ENCODE peak calls at places on chromosomes 4 and X, in eight cellular contexts. K is stomach, O is suprapubic skin, T is sigmoid colon, C is HepG2, Y is H1, V is SK-N-SH, I is transverse colon. S is an unnamed sample. For H3K36me3, the result is how much of the 10 kb centered on the place peaks cover.

GRCh38 chr4:71878388-71878787 is 94.5 kb upstream of the GC start:
- DNase-seq in K (no peak), O (no peak), T (no peak), C (no peak), Y (no peak), V (no peak), I (no peak), S (no peak)

GRCh38 chr4:29948451-29948850 is 771.7 kb upstream of the PCDH7 start:
- DNase-seq in K (no peak), O (no peak), T (no peak), C (no peak), Y (no peak), V (no peak), I (no peak), S (no peak)

GRCh38 chr4:40630335-40631021 is 814 bp upstream of the RBM47 start:
- DNase-seq in K (peak), O (peak), T (peak), C (no peak), Y (peak), V (peak), I (peak), S (peak)

GRCh38 chrX:57573754-57574153 is 18.1 kb upstream of the ZXDB start:
- DNase-seq in K (no peak), O (no peak), T (no peak), C (no peak), Y (no peak), V (no peak), I (no peak), S (no peak)

GRCh38 chr4:175419120-175419774 is 392.8 kb downstream of the GPM6A start:
- DNase-seq in K (no peak), O (no peak), T (no peak), C (peak), Y (no peak), V (no peak), I (no peak), S (no peak)

GRCh38 chr4:155787113-155787710 is 28.4 kb downstream of the GUCY1B1 start:
- DNase-seq in K (no peak), O (no peak), T (no peak), C (peak), Y (no peak), V (peak), I (no peak), S (no peak)

GRCh38 chr4:45931151-45931550 is 192.7 kb downstream of the GABRG1 start:
- DNase-seq in K (no peak), O (no peak), T (no peak), C (no peak), Y (no peak), V (no peak), I (no peak), S (no peak)

GRCh38 chr4:48269861-48270515 is 350 bp upstream of the TEC start:
- DNase-seq in K (peak), O (peak), T (peak), C (peak), Y (peak), V (peak), I (peak), S (peak)

GRCh38 chr4:156568479-156568878 is 403.1 kb downstream of the PDGFC start:
- DNase-seq in K (no peak), O (no peak), T (no peak), C (no peak), Y (no peak), V (no peak), I (no peak), S (no peak)

GRCh38 chrX:139332441-139332840 is 198.1 kb upstream of the F9 start:
- DNase-seq in K (no peak), O (no peak), T (no peak), C (no peak), Y (no peak), V (no peak), I (no peak), S (no peak)

GRCh38 chrX:15854080-15854655 is 445 bp downstream of the AP1S2 start:
- DNase-seq in K (peak), O (peak), T (peak), C (peak), Y (no peak), V (peak), I (peak), S (peak)

GRCh38 chr4:112379306-112379705 is 82.1 kb downstream of the ALPK1 start:
- DNase-seq in K (no peak), O (no peak), T (no peak), C (no peak), Y (peak), V (no peak), I (no peak), S (no peak)
- H3K36me3 ChIP-seq in K (under half), O (half or more), T (under half), C (under half), Y (under half), V (under half), I (under half), S (under half)

GRCh38 chr4:33650036-33650435 is 2594.3 kb downstream of the ARAP2 start:
- DNase-seq in K (no peak), O (no peak), T (no peak), C (no peak), Y (no peak), V (no peak), I (no peak), S (no peak)

DNA sequence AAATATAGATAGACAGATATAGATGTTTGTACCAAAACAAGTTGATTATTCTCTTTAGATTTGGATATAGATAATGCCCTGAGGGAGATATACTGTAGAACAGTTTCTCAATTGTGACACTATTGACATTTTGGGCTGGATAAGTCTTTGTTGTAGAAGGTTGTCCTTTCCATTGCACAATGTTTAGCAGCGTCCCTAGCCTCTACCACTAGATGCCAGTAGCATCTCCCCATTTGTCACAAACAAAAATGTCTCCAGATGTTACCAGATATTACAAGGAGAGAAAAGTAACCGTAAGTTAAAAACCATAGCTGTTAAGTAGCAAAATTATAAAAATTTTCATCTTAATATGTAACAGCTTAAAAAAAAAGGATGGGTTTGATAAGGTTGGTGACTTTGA is 2595.3 kb downstream of the ARAP2 start:
- DNase-seq in K (no peak), O (no peak), T (no peak), C (no peak), Y (no peak), V (no peak), I (no peak), S (no peak)
- TF ChIP-seq EP300 in K (no peak), O (no peak), T (no peak), C (no peak), Y (no peak), V (no peak), I (no peak), S (no peak)

GRCh38 chr4:127623755-127624087 is 9.0 kb upstream of the INTU start:
- DNase-seq in K (no peak), O (no peak), T (no peak), C (no peak), Y (no peak), V (no peak), I (no peak), S (peak)
- H3K27ac ChIP-seq in K (no peak), O (no peak), T (peak), C (no peak), Y (no peak), V (no peak), I (peak), S (no peak)

GRCh38 chr4:2251795-2252529 is 9.9 kb downstream of the MXD4 start:
- DNase-seq in K (peak), O (peak), T (peak), C (no peak), Y (no peak), V (peak), I (peak), S (no peak)
- H3K36me3 ChIP-seq in K (half or more), O (half or more), T (half or more), C (under half), Y (under half), V (half or more), I (under half), S (under half)

DNA sequence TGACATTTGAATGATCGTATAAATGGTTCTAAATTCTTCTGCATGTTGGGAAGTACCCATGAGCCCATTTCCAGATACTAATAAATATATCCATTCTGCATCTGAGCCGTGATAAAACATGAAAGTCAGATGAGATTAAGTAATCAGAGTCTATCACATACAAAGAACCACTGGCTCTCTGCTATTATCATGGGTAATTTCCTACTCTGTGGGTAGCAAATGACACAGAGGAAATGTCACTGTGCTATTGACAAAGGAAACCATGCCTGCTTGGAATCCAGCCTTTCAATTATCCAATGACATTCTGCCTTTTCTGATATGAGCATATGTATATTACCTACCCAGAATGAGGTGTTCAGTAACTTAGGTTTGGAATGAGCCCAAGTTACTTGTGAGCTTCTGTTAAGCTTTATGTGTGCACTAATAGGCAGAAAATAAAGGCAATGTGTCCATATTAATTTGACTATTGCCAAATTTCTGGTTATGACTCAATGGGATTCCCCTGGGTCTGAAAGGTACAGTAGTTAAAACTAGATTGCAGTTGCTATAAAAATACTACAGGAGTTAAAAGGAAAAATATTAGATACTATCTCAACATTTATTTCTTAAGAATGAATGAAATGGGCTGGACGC is 238.7 kb upstream of the KCNIP4 start:
- DNase-seq in K (no peak), O (no peak), T (no peak), C (no peak), Y (no peak), V (no peak), I (no peak), S (no peak)
- TF ChIP-seq EP300 in K (no peak), O (no peak), T (no peak), C (no peak), Y (no peak), V (no peak), I (no peak), S (no peak)

GRCh38 chrX:10014462-10015373 is 47.6 kb downstream of the CLDN34 start:
- DNase-seq in K (peak), O (peak), T (peak), C (peak), Y (peak), V (peak), I (peak), S (peak)

GRCh38 chrX:10016516-10017132 is 49.5 kb downstream of the CLDN34 start:
- DNase-seq in K (no peak), O (no peak), T (peak), C (no peak), Y (no peak), V (no peak), I (no peak), S (no peak)

GRCh38 chrX:10017866-10018265 is 50.7 kb downstream of the CLDN34 start:
- DNase-seq in K (no peak), O (no peak), T (peak), C (peak), Y (no peak), V (no peak), I (no peak), S (no peak)

GRCh38 chrX:10012776-10013175 is 45.6 kb downstream of the CLDN34 start:
- DNase-seq in K (no peak), O (no peak), T (peak), C (no peak), Y (no peak), V (no peak), I (no peak), S (no peak)

DNA sequence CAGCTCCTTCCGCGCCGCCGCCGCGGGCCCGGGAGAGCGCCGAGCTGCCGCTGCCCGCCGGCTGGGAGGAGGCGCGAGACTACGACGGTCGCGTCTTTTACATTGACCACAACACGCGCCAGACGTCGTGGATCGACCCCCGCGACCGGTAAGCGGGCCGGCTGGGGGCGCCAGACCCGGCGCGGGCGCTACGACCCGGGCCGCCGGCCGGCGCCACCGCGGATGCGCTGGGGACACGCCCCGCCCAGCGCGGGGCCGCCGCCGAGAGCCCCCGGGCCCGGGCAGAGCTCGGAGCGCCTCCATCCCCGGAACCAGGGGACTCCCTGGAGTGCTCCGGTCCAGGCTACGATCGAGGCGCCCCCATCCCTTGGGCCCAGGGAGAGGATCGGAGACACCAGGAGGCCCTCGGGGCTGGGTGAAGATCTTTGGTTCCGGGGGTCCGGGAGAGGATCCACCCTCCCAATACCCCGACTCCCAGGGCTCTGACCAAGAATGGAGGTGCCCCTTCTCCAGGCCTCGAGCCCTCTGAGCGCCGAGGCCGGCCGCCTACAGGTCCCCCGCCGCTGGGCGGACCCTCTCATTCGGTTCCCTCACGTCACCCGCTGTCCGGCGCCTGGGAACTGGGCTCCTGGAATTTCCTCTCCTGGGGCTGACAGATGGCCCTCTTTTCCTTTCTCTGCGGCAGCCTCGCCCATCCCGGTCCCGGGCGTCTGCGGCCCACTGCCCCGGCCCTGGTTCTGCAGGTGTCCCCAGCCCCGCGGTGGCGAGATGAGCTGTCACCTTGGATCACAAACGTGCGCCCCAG is 48.8 kb downstream of the CLDN34 start:
- DNase-seq in K (no peak), O (peak), T (peak), C (no peak), Y (no peak), V (peak), I (no peak), S (peak)
- H3K27ac ChIP-seq in K (peak), O (peak), T (peak), C (peak), Y (no peak), V (peak), I (peak), S (peak)

DNA sequence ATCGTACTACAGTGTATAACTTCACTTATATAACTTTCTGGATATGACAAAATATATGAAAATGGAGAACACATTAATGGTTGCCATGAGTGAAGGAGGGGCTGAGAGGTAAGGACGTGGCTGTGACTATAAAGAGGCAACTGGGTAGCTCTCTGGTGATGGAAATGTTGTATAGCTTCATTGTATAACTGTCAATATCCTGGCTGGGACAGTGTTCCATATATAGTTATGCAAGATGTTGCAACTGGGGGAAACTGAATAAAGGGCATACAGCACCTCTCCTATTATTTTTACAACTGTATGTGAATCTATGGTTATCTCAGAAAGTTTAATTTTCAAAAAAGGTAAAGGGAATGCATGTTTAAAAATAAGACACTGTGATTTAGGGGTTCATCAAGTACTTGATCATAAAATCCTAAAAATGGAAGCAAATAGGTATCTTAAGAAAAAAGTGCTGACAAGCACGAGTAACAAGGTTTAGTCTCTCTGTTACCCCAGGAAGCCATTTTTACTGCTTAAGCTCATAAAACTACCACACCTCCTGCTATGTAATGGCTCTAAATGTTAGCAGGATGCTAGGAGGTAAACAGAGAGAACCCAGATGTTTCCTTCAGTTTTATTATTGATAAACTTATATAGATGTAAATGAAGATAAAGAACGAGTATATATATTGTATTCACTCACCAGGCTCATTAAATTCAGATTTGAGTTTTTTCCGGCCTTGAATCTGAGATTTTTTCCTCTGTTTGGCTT is 34.0 kb downstream of the NAF1 start:
- DNase-seq in K (no peak), O (no peak), T (no peak), C (no peak), Y (no peak), V (no peak), I (no peak), S (no peak)
- H3K36me3 ChIP-seq in K (under half), O (under half), T (under half), C (under half), Y (under half), V (under half), I (under half), S (under half)

GRCh38 chr4:153553820-153554173 is 87.6 kb downstream of the TMEM131L start:
- DNase-seq in K (no peak), O (no peak), T (no peak), C (no peak), Y (no peak), V (no peak), I (no peak), S (no peak)

GRCh38 chr4:153555730-153556440 is 89.7 kb downstream of the TMEM131L start:
- DNase-seq in K (peak), O (no peak), T (peak), C (peak), Y (no peak), V (no peak), I (peak), S (peak)

GRCh38 chr4:153560918-153561317 is 94.8 kb downstream of the TMEM131L start:
- DNase-seq in K (no peak), O (no peak), T (no peak), C (no peak), Y (no peak), V (no peak), I (no peak), S (no peak)

GRCh38 chr4:153553155-153553819 is 87.1 kb downstream of the TMEM131L start:
- DNase-seq in K (no peak), O (no peak), T (no peak), C (no peak), Y (no peak), V (no peak), I (no peak), S (no peak)

DNA sequence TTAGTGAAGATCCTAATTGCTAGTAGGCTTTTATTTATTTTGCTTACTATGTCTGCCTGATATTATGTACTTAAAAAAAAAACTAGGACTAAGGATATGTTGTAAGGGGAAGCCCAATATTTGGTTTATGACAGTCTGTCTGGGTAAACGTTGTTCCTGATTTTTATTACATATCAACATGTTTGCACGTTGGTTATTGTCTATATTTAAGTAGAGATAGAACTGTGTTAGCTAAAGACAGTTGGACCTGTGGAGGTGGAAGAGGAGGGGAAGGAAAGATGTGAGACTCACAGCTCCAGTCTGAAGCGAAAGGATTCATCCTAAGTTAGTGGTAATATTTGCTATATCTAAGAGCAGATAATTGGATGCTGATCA is 90.3 kb downstream of the TMEM131L start:
- DNase-seq in K (no peak), O (no peak), T (no peak), C (no peak), Y (no peak), V (no peak), I (no peak), S (no peak)
- TF ChIP-seq EP300 in K (no peak), O (no peak), T (no peak), C (no peak), Y (no peak), V (no peak), I (no peak), S (no peak)